ENCODE peak calls at places on chromosomes 12 and 14, in five cellular contexts. D, Q, O, B and Y are unnamed samples.

GRCh38 chr14:37600880-37601741 is 5.7 kb downstream of the TTC6 start:
- DNase-seq in D (no peak), Q (no peak), B (no peak), O (no peak), Y (no peak)

GRCh38 chr12:95484524-95484923 is 10.6 kb downstream of the METAP2 start:
- DNase-seq in D (no peak), O (no peak), B (no peak), Q (no peak), Y (no peak)

GRCh38 chr12:45745861-45746277 is 16.4 kb downstream of the ARID2 start:
- DNase-seq in B (no peak), O (peak), Q (no peak), D (no peak), Y (no peak)

GRCh38 chr12:111283986-111284385 is 84.9 kb downstream of the PHETA1 start:
- DNase-seq in D (no peak), O (no peak), Q (no peak), B (no peak), Y (no peak)

GRCh38 chr12:124523071-124523470 is 44.3 kb downstream of the NCOR2 start:
- DNase-seq in Q (no peak), O (peak), B (no peak), D (no peak), Y (no peak)

GRCh38 chr12:93109794-93110203 is 180.7 kb upstream of the EEA1 start:
- DNase-seq in Q (no peak), B (no peak), O (peak), D (no peak), Y (peak)

GRCh38 chr12:119682635-119683340 is 14.9 kb downstream of the PRKAB1 start:
- DNase-seq in Q (no peak), O (no peak), B (no peak), D (no peak), Y (no peak)

GRCh38 chr14:104420990-104421389 is 158.6 kb upstream of the C14orf180 start:
- DNase-seq in D (no peak), B (no peak), Q (no peak), O (no peak), Y (no peak)

GRCh38 chr14:102479777-102480176 is 29.8 kb downstream of the ANKRD9 start:
- DNase-seq in O (no peak), D (no peak), Q (no peak), B (no peak), Y (no peak)

GRCh38 chr14:24909523-24910302 is 140.2 kb downstream of the STXBP6 start:
- DNase-seq in D (no peak), O (no peak), Q (no peak), B (no peak), Y (no peak)

GRCh38 chr14:33570717-33571058 is 380.2 kb downstream of the EGLN3 start:
- DNase-seq in O (no peak), Q (no peak), B (no peak), D (no peak), Y (no peak)

GRCh38 chr12:95959107-95959506 is 16.0 kb downstream of the AMDHD1 start:
- DNase-seq in O (no peak), Q (no peak), B (no peak), D (no peak), Y (no peak)

GRCh38 chr12:53172352-53172751 is 8.2 kb upstream of the ZNF740 start:
- DNase-seq in D (no peak), B (no peak), O (peak), Q (no peak), Y (no peak)

GRCh38 chr14:61569308-61569707 is 126.0 kb upstream of the HIF1A start:
- DNase-seq in B (no peak), D (no peak), Q (no peak), O (no peak), Y (no peak)

GRCh38 chr14:74457511-74457910 is 31.5 kb upstream of the SYNDIG1L start:
- DNase-seq in O (no peak), Q (no peak), D (no peak), B (no peak), Y (no peak)

GRCh38 chr12:58504539-58504938 is 415.8 kb downstream of the LRIG3 start:
- DNase-seq in Q (no peak), O (peak), D (no peak), B (no peak), Y (no peak)

GRCh38 chr14:47555333-47555732 is 120.1 kb downstream of the MDGA2 start:
- DNase-seq in B (no peak), D (no peak), O (no peak), Q (no peak), Y (no peak)

GRCh38 chr12:107349008-107349747 is 255.8 kb upstream of the CRY1 start:
- DNase-seq in D (peak), B (no peak), Q (no peak), O (peak), Y (no peak)

GRCh38 chr14:81406863-81407262 is 6.7 kb upstream of the STON2 start:
- DNase-seq in B (no peak), Q (no peak), O (peak), D (peak), Y (no peak)

GRCh38 chr14:63664143-63664460 is 22.4 kb upstream of the WDR89 start:
- DNase-seq in B (no peak), O (no peak), D (no peak), Q (no peak), Y (no peak)

GRCh38 chr12:106030210-106031175 is 108.3 kb downstream of the NUAK1 start:
- DNase-seq in B (no peak), D (no peak), Q (peak), O (peak), Y (no peak)

GRCh38 chr12:49505672-49506071 is 33.2 kb upstream of the KCNH3 start:
- DNase-seq in B (no peak), D (no peak), O (peak), Q (no peak), Y (no peak)

GRCh38 chr14:80587096-80587724 is 354.3 kb downstream of the CEP128 start:
- DNase-seq in D (no peak), Q (no peak), O (peak), B (no peak), Y (no peak)

GRCh38 chr14:95619785-95620417 is 66.3 kb upstream of the TCL1B start:
- DNase-seq in B (no peak), D (no peak), Q (no peak), O (no peak), Y (no peak)

GRCh38 chr12:122870867-122871664 is 24.9 kb downstream of the VPS37B start:
- DNase-seq in O (no peak), B (no peak), D (no peak), Q (no peak), Y (no peak)

GRCh38 chr12:122018457-122018856 is 3.2 kb upstream of the BCL7A start:
- DNase-seq in B (no peak), O (no peak), D (no peak), Q (no peak), Y (no peak)

GRCh38 chr14:77979666-77980351 is 179.9 kb downstream of the ADCK1 start:
- DNase-seq in D (no peak), Q (peak), B (no peak), O (no peak), Y (peak)

GRCh38 chr14:103845327-103845726 is 2.0 kb downstream of the PPP1R13B start:
- DNase-seq in O (no peak), B (no peak), Q (no peak), D (no peak), Y (no peak)

GRCh38 chr12:23222801-23223200 is 597.8 kb downstream of the ETNK1 start:
- DNase-seq in B (no peak), O (peak), D (no peak), Q (no peak), Y (no peak)

GRCh38 chr14:103185051-103186027 is 62.1 kb downstream of the TNFAIP2 start:
- DNase-seq in Q (no peak), B (no peak), D (no peak), O (peak), Y (no peak)

GRCh38 chr14:51852541-51852940 is 7.9 kb upstream of the GNG2 start:
- DNase-seq in D (no peak), Q (no peak), O (no peak), B (no peak), Y (no peak)

GRCh38 chr14:102629700-102630365 is 37.4 kb downstream of the RCOR1 start:
- DNase-seq in B (no peak), D (no peak), Q (no peak), O (no peak), Y (no peak)

GRCh38 chr12:59698599-59698998 is 102.8 kb downstream of the SLC16A7 start:
- DNase-seq in D (no peak), Q (peak), B (no peak), O (peak), Y (no peak)

GRCh38 chr12:7638064-7638763 is 27.5 kb downstream of the APOBEC1 start:
- DNase-seq in D (no peak), O (peak), B (no peak), Q (no peak), Y (peak)

GRCh38 chr12:41053046-41053445 is 135.1 kb upstream of the PDZRN4 start:
- DNase-seq in D (no peak), Q (no peak), O (no peak), B (no peak), Y (no peak)

GRCh38 chr12:89236748-89237428 is 115.4 kb downstream of the DUSP6 start:
- DNase-seq in Q (no peak), O (peak), B (no peak), D (no peak), Y (no peak)

GRCh38 chr12:77882709-77883108 is 52.0 kb downstream of the NAV3 start:
- DNase-seq in O (no peak), Q (no peak), D (no peak), B (no peak), Y (no peak)

DNA sequence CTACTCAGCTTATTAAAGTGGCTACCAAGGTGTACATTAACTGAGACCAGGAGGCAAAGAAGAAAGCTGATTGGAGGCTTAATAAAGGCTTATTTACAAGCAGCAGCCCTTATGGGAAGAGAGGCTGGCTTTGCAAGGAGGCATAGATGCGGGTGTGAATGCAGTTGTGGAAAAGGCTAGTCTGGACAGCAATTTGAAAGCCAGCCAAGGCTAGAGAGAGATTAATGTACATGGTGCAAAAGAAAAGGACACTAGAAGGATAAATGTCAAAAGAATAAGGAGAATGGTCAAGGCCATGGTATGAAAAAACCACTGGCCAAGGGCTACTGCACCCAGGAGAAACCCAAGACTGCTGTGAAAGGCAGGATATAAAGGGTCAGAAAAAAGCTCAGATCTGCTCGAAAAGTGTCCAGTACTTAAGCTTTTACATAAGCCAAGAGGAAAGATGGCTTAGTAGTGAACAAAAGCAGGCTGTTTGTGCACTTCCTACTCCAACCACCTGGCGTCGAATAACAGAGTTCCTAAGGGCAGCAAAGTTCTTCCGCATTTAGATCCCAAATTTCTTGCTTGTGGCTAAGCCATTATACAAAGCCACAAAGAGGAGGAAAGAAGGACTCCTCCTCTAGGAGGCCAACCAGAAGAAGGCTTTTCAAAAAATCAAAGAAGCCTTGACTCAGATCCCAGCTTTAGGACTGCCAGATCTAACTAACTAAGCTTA is 24.0 kb downstream of the KLRK1 start:
- DNase-seq in O (peak), D (no peak), B (no peak), Q (no peak), Y (no peak)
- TF ChIP-seq CTCF in O (peak), D (no peak), B (no peak), Q (peak), Y (no peak)

GRCh38 chr12:109719123-109720022 is 5.7 kb downstream of the FAM222A start:
- DNase-seq in D (no peak), Q (no peak), O (peak), B (no peak), Y (no peak)
- TF ChIP-seq CTCF in D (no peak), Q (peak), O (peak), B (no peak), Y (no peak)

GRCh38 chr14:76181546-76181945 is 29.8 kb downstream of the GPATCH2L start:
- DNase-seq in O (peak), D (no peak), B (no peak), Q (no peak), Y (no peak)
- TF ChIP-seq CTCF in O (no peak), D (no peak), B (no peak), Q (peak), Y (peak)

GRCh38 chr12:51818086-51818485 is 30.4 kb downstream of the FIGNL2 start:
- DNase-seq in D (no peak), Q (no peak), B (no peak), O (no peak), Y (no peak)

GRCh38 chr12:51818567-51819300 is 29.8 kb downstream of the FIGNL2 start:
- DNase-seq in Q (peak), D (no peak), O (no peak), B (no peak), Y (no peak)

GRCh38 chr12:51815571-51815970 is 32.9 kb downstream of the FIGNL2 start:
- DNase-seq in O (no peak), Q (no peak), B (no peak), D (no peak), Y (no peak)

GRCh38 chr12:51814311-51815088 is 34.0 kb downstream of the FIGNL2 start:
- DNase-seq in D (no peak), Q (no peak), B (no peak), O (peak), Y (peak)

DNA sequence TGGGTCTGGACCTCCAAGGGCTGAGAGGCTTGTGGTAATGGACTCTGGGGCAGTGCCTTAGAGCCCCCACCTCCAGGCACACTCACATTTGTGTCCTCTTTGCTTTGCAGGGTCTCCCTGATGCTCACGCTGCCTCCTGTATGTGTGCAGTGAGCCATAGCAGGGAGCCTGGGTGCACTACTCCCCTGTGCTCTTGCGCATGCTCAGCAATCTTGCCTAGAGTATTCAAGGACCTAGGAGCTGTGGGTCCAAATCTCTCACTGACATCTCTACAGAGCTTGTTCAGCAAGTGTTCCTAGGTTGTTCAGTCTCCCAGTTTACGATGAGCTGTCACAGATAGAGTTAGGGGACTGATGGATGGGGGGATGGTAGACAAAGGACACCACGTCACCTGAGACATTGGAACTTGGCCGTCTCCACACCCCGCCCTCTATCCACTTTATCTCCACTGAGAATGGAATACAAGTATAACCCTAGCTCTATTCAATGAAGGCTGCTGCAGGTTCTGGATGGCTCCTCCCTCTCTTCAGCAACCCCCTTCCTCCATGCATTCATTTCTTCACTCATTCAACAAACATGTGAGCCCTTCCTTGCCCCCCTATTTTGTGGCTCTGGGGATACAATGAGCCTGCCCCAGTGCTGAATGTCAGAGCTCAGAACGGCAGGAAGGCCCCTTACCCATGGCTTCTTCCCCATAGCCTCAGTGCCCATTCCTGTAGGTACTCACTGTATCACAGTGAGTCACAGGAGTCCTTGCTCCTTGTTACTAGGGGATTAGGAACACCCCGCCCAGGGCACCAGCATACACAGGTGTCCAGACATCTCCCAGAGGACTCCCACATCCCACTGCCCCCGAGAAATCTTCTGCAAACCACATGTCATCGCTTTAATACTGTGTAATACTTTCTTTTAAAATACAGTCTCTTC is 31.2 kb downstream of the FIGNL2 start:
- DNase-seq in B (no peak), Q (no peak), O (no peak), D (no peak), Y (no peak)
- TF ChIP-seq CTCF in B (no peak), Q (no peak), O (no peak), D (no peak), Y (no peak)

DNA sequence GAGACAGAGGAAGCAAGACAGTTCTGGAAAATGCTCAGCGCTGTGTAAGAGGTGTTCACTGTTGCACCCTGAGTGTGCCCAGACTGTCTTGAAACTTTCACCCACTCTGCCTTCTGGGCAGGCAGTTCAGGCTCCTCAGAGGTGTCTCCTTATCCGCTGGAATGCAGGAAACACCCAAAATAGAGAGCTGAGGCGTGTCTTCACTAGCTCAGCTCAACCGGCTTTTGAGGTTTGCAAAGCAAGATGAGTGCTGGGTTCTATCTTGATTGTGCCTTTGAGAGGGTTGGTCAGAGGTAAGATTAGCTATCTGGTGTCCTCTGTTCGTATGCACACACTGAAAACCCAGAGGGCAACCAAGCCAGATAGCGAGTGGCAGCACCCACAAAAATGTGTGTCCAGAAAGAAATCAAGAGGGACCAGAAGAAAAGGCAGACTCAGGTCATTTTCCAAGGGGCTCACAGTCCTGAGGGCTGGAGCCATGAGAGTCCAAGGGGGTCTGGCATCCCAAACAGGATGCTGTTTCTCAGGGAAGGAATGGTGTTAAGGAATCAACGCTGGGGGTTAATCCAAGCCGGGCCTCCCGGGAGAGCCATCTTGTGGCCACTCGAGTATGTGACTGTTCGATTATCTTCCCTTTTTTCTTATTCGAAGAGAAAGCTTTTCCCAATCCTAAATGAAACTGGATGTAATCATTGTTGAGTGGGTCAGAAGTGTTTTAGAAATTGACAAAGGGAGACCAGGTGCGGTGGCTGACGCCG is 47.1 kb downstream of the TBX3 start:
- DNase-seq in B (no peak), Q (no peak), D (peak), O (peak), Y (no peak)
- TF ChIP-seq CTCF in B (no peak), Q (peak), D (no peak), O (peak), Y (peak)